ENCODE peak calls at places on chromosomes 6 and 20, in six cellular contexts. One of them, this sample, is unnamed.

GRCh38 chr6:111809264-111809663 is 64.0 kb downstream of the FYN start:
- DNase-seq in cardiac muscle cell: no peak
- DNase-seq in ovary: no peak
- DNase-seq in upper lobe of right lung: no peak
- DNase-seq in fibroblast of lung: no peak
- DNase-seq in uterus: no peak
- DNase-seq in this sample: no peak

GRCh38 chr20:50744143-50744792 is 12.9 kb downstream of the PARD6B start:
- DNase-seq in ovary: peak; percentile 79
- DNase-seq in fibroblast of lung: peak; percentile 91
- DNase-seq in cardiac muscle cell: peak; percentile 93
- DNase-seq in upper lobe of right lung: no peak
- DNase-seq in uterus: peak; percentile 74
- DNase-seq in this sample: no peak

GRCh38 chr20:4225778-4226177 is 210.4 kb upstream of the RNF24 start:
- DNase-seq in fibroblast of lung: peak; percentile 97
- DNase-seq in ovary: no peak
- DNase-seq in uterus: peak; percentile 37
- DNase-seq in cardiac muscle cell: peak; percentile 97
- DNase-seq in upper lobe of right lung: no peak
- DNase-seq in this sample: no peak

GRCh38 chr6:66605011-66605410 is 898.0 kb upstream of the EYS start:
- DNase-seq in fibroblast of lung: peak; percentile 83
- DNase-seq in upper lobe of right lung: no peak
- DNase-seq in cardiac muscle cell: peak; percentile 9
- DNase-seq in ovary: no peak
- DNase-seq in uterus: no peak
- DNase-seq in this sample: no peak

GRCh38 chr6:14738497-14738896 is 507.4 kb upstream of the JARID2 start:
- DNase-seq in fibroblast of lung: no peak
- DNase-seq in cardiac muscle cell: no peak
- DNase-seq in ovary: no peak
- DNase-seq in upper lobe of right lung: no peak
- DNase-seq in uterus: no peak
- DNase-seq in this sample: no peak

GRCh38 chr6:169989594-169989993 is 238.2 kb downstream of the ERMARD start:
- DNase-seq in cardiac muscle cell: no peak
- DNase-seq in uterus: no peak
- DNase-seq in fibroblast of lung: no peak
- DNase-seq in upper lobe of right lung: no peak
- DNase-seq in ovary: no peak
- DNase-seq in this sample: no peak

GRCh38 chr20:38766071-38766470 is 17.8 kb downstream of the ACTR5 start:
- DNase-seq in uterus: no peak
- DNase-seq in cardiac muscle cell: no peak
- DNase-seq in ovary: no peak
- DNase-seq in upper lobe of right lung: no peak
- DNase-seq in fibroblast of lung: no peak
- DNase-seq in this sample: no peak

GRCh38 chr20:30811896-30812671 is 445.4 kb upstream of the DEFB115 start:
- DNase-seq in fibroblast of lung: peak; percentile 49
- DNase-seq in upper lobe of right lung: peak; percentile 78
- DNase-seq in cardiac muscle cell: peak; percentile 68
- DNase-seq in uterus: no peak
- DNase-seq in ovary: no peak
- DNase-seq in this sample: no peak

GRCh38 chr6:77292564-77293546 is 170.4 kb downstream of the HTR1B start:
- DNase-seq in upper lobe of right lung: no peak
- DNase-seq in cardiac muscle cell: peak; percentile 91
- DNase-seq in fibroblast of lung: peak; percentile 40
- DNase-seq in uterus: no peak
- DNase-seq in ovary: no peak
- DNase-seq in this sample: no peak

GRCh38 chr20:14687317-14687716 is 349.9 kb upstream of the FLRT3 start:
- DNase-seq in uterus: no peak
- DNase-seq in cardiac muscle cell: no peak
- DNase-seq in fibroblast of lung: no peak
- DNase-seq in upper lobe of right lung: no peak
- DNase-seq in ovary: no peak
- DNase-seq in this sample: no peak

GRCh38 chr20:44730441-44730840 is 15.2 kb upstream of the KCNK15 start:
- DNase-seq in uterus: no peak
- DNase-seq in fibroblast of lung: peak; percentile 74
- DNase-seq in upper lobe of right lung: no peak
- DNase-seq in ovary: no peak
- DNase-seq in cardiac muscle cell: peak; percentile 85
- DNase-seq in this sample: no peak

GRCh38 chr6:166997348-166997747 is 1.8 kb upstream of the CEP43 start:
- DNase-seq in cardiac muscle cell: no peak
- DNase-seq in uterus: no peak
- DNase-seq in fibroblast of lung: no peak
- DNase-seq in upper lobe of right lung: no peak
- DNase-seq in ovary: no peak
- DNase-seq in this sample: no peak

GRCh38 chr6:166999145-166999844 is at the start of gene CEP43:
- DNase-seq in fibroblast of lung: peak; percentile 95
- DNase-seq in uterus: peak; percentile 95
- DNase-seq in upper lobe of right lung: peak; percentile 97
- DNase-seq in ovary: peak; percentile 94
- DNase-seq in cardiac muscle cell: peak; percentile 98
- DNase-seq in this sample: peak; percentile 97

GRCh38 chr6:166996406-166996805 is 2.8 kb upstream of the CEP43 start:
- DNase-seq in ovary: no peak
- DNase-seq in cardiac muscle cell: peak; percentile 53
- DNase-seq in uterus: no peak
- DNase-seq in fibroblast of lung: peak; percentile 54
- DNase-seq in upper lobe of right lung: no peak
- DNase-seq in this sample: peak; percentile 19

GRCh38 chr6:166998256-166999144 is 697 bp upstream of the CEP43 start:
- DNase-seq in fibroblast of lung: no peak
- DNase-seq in uterus: peak; percentile 21
- DNase-seq in upper lobe of right lung: peak; percentile 75
- DNase-seq in cardiac muscle cell: no peak
- DNase-seq in ovary: peak; percentile 23
- DNase-seq in this sample: peak; percentile 91

DNA sequence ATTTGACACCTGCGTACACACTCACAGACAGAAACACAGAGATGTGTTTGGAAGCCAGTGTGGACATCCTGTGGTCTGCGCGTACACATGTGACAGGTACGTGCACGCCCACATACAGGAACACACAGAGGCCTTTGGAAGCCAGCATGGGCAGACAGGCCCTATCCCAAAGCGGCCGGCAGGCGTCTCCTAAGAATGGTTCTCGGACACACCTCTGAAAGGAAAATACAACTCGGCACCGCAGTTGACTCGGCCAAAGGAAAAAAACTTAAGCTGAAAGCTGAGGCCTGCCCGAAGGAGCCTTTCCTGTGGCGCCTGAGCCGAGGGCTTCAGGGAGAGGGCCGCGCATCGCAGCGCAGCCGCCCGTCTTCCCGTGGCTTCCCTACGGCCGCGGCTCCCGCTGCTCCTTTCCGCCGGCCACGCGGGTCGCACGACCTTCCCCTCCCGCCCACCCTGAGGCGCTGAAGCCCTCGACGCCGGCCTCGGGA is 1.4 kb upstream of the CEP43 start:
- DNase-seq in fibroblast of lung: peak; percentile 65
- DNase-seq in upper lobe of right lung: peak; percentile 82
- DNase-seq in cardiac muscle cell: peak; percentile 79
- DNase-seq in uterus: peak; percentile 25
- DNase-seq in ovary: peak; percentile 27
- DNase-seq in this sample: peak; percentile 92
- H3K27ac ChIP-seq in fibroblast of lung: peak overlapping the region; percentile 39
- H3K27ac ChIP-seq in upper lobe of right lung: peak overlapping the region; percentile 56
- H3K27ac ChIP-seq in cardiac muscle cell: no peak overlapping the region
- H3K27ac ChIP-seq in uterus: peak overlapping the region; percentile 51
- H3K27ac ChIP-seq in ovary: no peak overlapping the region
- H3K27ac ChIP-seq in this sample: no peak overlapping the region

GRCh38 chr6:163191704-163192537 is 222.6 kb upstream of the QKI start:
- DNase-seq in fibroblast of lung: no peak
- DNase-seq in uterus: no peak
- DNase-seq in cardiac muscle cell: peak; percentile 7
- DNase-seq in upper lobe of right lung: no peak
- DNase-seq in ovary: no peak
- DNase-seq in this sample: no peak
- H3K27ac ChIP-seq in fibroblast of lung: no peak overlapping the region
- H3K27ac ChIP-seq in uterus: no peak overlapping the region
- H3K27ac ChIP-seq in cardiac muscle cell: no peak overlapping the region
- H3K27ac ChIP-seq in upper lobe of right lung: no peak overlapping the region
- H3K27ac ChIP-seq in ovary: no peak overlapping the region
- H3K27ac ChIP-seq in this sample: no peak overlapping the region

GRCh38 chr6:75329703-75330102 is 45.1 kb upstream of the TMEM30A start:
- DNase-seq in cardiac muscle cell: no peak
- DNase-seq in uterus: no peak
- DNase-seq in fibroblast of lung: no peak
- DNase-seq in upper lobe of right lung: no peak
- DNase-seq in ovary: no peak
- DNase-seq in this sample: no peak
- H3K27ac ChIP-seq in cardiac muscle cell: no peak overlapping the region
- H3K27ac ChIP-seq in uterus: no peak overlapping the region
- H3K27ac ChIP-seq in fibroblast of lung: no peak overlapping the region
- H3K27ac ChIP-seq in upper lobe of right lung: no peak overlapping the region
- H3K27ac ChIP-seq in ovary: no peak overlapping the region
- H3K27ac ChIP-seq in this sample: no peak overlapping the region

GRCh38 chr6:95543798-95544197 is 33.5 kb upstream of the MANEA start:
- DNase-seq in uterus: no peak
- DNase-seq in ovary: no peak
- DNase-seq in cardiac muscle cell: no peak
- DNase-seq in fibroblast of lung: no peak
- DNase-seq in upper lobe of right lung: no peak
- DNase-seq in this sample: no peak
- H3K27ac ChIP-seq in uterus: no peak overlapping the region
- H3K27ac ChIP-seq in ovary: no peak overlapping the region
- H3K27ac ChIP-seq in cardiac muscle cell: no peak overlapping the region
- H3K27ac ChIP-seq in fibroblast of lung: no peak overlapping the region
- H3K27ac ChIP-seq in upper lobe of right lung: peak overlapping the region; percentile 44
- H3K27ac ChIP-seq in this sample: no peak overlapping the region

GRCh38 chr6:25025919-25026301 is 90.2 kb upstream of the RIPOR2 start:
- DNase-seq in upper lobe of right lung: no peak
- DNase-seq in fibroblast of lung: no peak
- DNase-seq in cardiac muscle cell: no peak
- DNase-seq in ovary: no peak
- DNase-seq in uterus: no peak
- DNase-seq in this sample: no peak
- H3K27ac ChIP-seq in upper lobe of right lung: no peak overlapping the region
- H3K27ac ChIP-seq in fibroblast of lung: no peak overlapping the region
- H3K27ac ChIP-seq in cardiac muscle cell: no peak overlapping the region
- H3K27ac ChIP-seq in ovary: no peak overlapping the region
- H3K27ac ChIP-seq in uterus: no peak overlapping the region
- H3K27ac ChIP-seq in this sample: no peak overlapping the region

DNA sequence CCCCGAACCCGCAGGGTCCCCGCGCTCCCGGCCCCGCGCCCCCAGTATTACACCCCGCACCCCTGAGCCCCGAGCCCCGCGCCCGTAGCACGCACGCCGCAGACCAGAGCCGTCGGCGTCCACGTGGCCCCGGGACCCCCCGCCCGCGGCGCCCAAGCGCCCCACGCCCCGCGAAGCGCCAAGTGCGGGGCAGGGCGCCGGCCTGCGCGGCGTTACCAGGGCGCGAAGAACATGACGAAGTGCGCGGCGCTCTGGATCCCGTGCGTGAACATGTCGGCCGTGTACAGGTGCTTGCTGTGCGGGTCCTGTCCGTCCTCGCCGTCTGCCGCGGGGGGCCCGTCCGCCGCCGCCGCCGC is 312 bp downstream of the TXNDC5 start:
- DNase-seq in upper lobe of right lung: no peak
- DNase-seq in uterus: no peak
- DNase-seq in fibroblast of lung: no peak
- DNase-seq in ovary: no peak
- DNase-seq in cardiac muscle cell: no peak
- DNase-seq in this sample: no peak
- H3K27ac ChIP-seq in upper lobe of right lung: peak overlapping the region; percentile 48
- H3K27ac ChIP-seq in uterus: peak overlapping the region; percentile 84
- H3K27ac ChIP-seq in fibroblast of lung: no peak overlapping the region
- H3K27ac ChIP-seq in ovary: peak overlapping the region; percentile 34
- H3K27ac ChIP-seq in cardiac muscle cell: peak overlapping the region; percentile 67
- H3K27ac ChIP-seq in this sample: peak overlapping the region; percentile 76

GRCh38 chr6:36119209-36119608 is 11.1 kb upstream of the MAPK13 start:
- DNase-seq in upper lobe of right lung: no peak
- DNase-seq in cardiac muscle cell: no peak
- DNase-seq in uterus: no peak
- DNase-seq in fibroblast of lung: no peak
- DNase-seq in ovary: no peak
- DNase-seq in this sample: no peak

GRCh38 chr6:36120979-36121706 is 9.2 kb upstream of the MAPK13 start:
- DNase-seq in ovary: peak; percentile 38
- DNase-seq in upper lobe of right lung: peak; percentile 81
- DNase-seq in uterus: no peak
- DNase-seq in cardiac muscle cell: peak; percentile 70
- DNase-seq in fibroblast of lung: peak; percentile 42
- DNase-seq in this sample: no peak

GRCh38 chr6:36121752-36122494 is 8.4 kb upstream of the MAPK13 start:
- DNase-seq in ovary: no peak
- DNase-seq in uterus: no peak
- DNase-seq in fibroblast of lung: no peak
- DNase-seq in upper lobe of right lung: no peak
- DNase-seq in cardiac muscle cell: no peak
- DNase-seq in this sample: no peak

GRCh38 chr6:36119927-36120477 is 10.3 kb upstream of the MAPK13 start:
- DNase-seq in uterus: no peak
- DNase-seq in fibroblast of lung: no peak
- DNase-seq in cardiac muscle cell: no peak
- DNase-seq in upper lobe of right lung: no peak
- DNase-seq in ovary: no peak
- DNase-seq in this sample: no peak

DNA sequence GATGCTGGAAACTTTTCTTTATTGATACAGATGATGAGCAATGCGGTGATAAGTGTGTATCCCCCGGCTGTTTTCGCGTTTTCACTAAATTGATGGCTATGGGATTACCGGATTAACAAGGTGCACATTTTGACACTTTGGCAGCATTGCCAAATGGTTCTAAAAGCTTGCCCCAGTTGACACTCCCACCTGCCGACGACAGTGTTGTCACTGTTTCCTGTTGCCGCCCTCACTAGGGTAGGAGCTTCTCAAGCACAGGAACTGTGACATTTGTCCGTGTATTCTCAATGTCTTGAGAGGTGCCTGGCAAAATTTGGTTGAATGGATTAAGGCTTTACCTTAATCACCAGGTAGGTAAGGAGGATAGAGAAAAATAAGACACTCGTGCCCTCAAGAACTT is 9.8 kb upstream of the MAPK13 start:
- DNase-seq in cardiac muscle cell: no peak
- DNase-seq in uterus: no peak
- DNase-seq in upper lobe of right lung: no peak
- DNase-seq in fibroblast of lung: no peak
- DNase-seq in ovary: no peak
- DNase-seq in this sample: peak; percentile 92
- H3K27ac ChIP-seq in cardiac muscle cell: no peak overlapping the region
- H3K27ac ChIP-seq in uterus: no peak overlapping the region
- H3K27ac ChIP-seq in upper lobe of right lung: peak overlapping the region; percentile 55
- H3K27ac ChIP-seq in fibroblast of lung: no peak overlapping the region
- H3K27ac ChIP-seq in ovary: no peak overlapping the region
- H3K27ac ChIP-seq in this sample: no peak overlapping the region